ENCODE peak calls at places on chromosomes 16 and 17, in eight cellular contexts. U is NK-92 treated with Interleukin-12 subunit alpha and Interleukin-12 subunit beta, amount 100 ng/mL, for 24 hours; X is naive B cell; D is T-cell; W is cardiac fibroblast; B is CD8-positive, alpha-beta memory T cell; Z is CD4-positive, alpha-beta T cell; H is hepatic stellate cell. A is an unnamed sample.

GRCh38 chr16:19164285-19164684 is 3.8 kb upstream of the SYT17 start:
- DNase-seq in U (no peak), X (no peak), D (no peak), W (no peak), B (no peak), Z (no peak), H (no peak), A (no peak)

GRCh38 chr17:81667754-81668153 is 1.2 kb downstream of the CCDC137 start:
- DNase-seq in U (no peak), X (no peak), D (no peak), W (no peak), B (no peak), Z (no peak), H (no peak), A (no peak)

GRCh38 chr16:73663720-73664119 is 615.8 kb upstream of the ZFHX3 start:
- DNase-seq in U (no peak), X (no peak), D (no peak), W (no peak), B (no peak), Z (no peak), H (no peak), A (no peak)

GRCh38 chr16:47780213-47780612 is 319.1 kb downstream of the PHKB start:
- DNase-seq in U (no peak), X (no peak), D (no peak), W (no peak), B (no peak), Z (no peak), H (no peak), A (no peak)

GRCh38 chr17:72219136-72219823 is 98.5 kb downstream of the SOX9 start:
- DNase-seq in U (no peak), X (no peak), D (no peak), W (no peak), B (no peak), Z (no peak), H (no peak), A (no peak)

GRCh38 chr17:4956493-4957061 is 5.7 kb downstream of the ENO3 start:
- DNase-seq in U (no peak), X (no peak), D (peak), W (no peak), B (peak), Z (peak), H (no peak), A (no peak)

GRCh38 chr17:74386397-74386796 is 19.1 kb downstream of the GPR142 start:
- DNase-seq in U (no peak), X (no peak), D (no peak), W (peak), B (no peak), Z (no peak), H (no peak), A (no peak)

GRCh38 chr17:79127534-79128135 is 53.0 kb downstream of the ENGASE start:
- DNase-seq in U (no peak), X (no peak), D (no peak), W (no peak), B (no peak), Z (no peak), H (no peak), A (no peak)

GRCh38 chr17:67293251-67294203 is 48.5 kb upstream of the HELZ start:
- DNase-seq in U (peak), X (peak), D (peak), W (peak), B (peak), Z (peak), H (peak), A (no peak)

GRCh38 chr17:51391992-51392654 is 131.8 kb downstream of the UTP18 start:
- DNase-seq in U (no peak), X (no peak), D (no peak), W (no peak), B (no peak), Z (no peak), H (no peak), A (no peak)

A was measured in T47D.